ENCODE peak calls at places on chromosomes 7 and 10, in six cellular contexts. One of them, this sample, is unnamed.

GRCh38 chr10:17657116-17657500 is 13.2 kb downstream of the STAM start:
- DNase-seq in germinal center: no peak
- DNase-seq in frontal cortex: no peak
- DNase-seq in NCI-H2081: no peak
- DNase-seq in MCF 10A: no peak
- DNase-seq in HEK293T: no peak
- DNase-seq in this sample: no peak

GRCh38 chr10:43855667-43856210 is 207.1 kb upstream of the ZNF32 start:
- DNase-seq in germinal center: no peak
- DNase-seq in frontal cortex: no peak
- DNase-seq in NCI-H2081: no peak
- DNase-seq in MCF 10A: no peak
- DNase-seq in HEK293T: no peak
- DNase-seq in this sample: no peak

GRCh38 chr10:111077715-111078504 is 1.1 kb downstream of the ADRA2A start:
- DNase-seq in germinal center: no peak
- DNase-seq in frontal cortex: peak
- DNase-seq in NCI-H2081: peak
- DNase-seq in MCF 10A: no peak
- DNase-seq in HEK293T: peak
- DNase-seq in this sample: no peak

GRCh38 chr10:59991117-59991516 is 84.8 kb upstream of the CCDC6 start:
- DNase-seq in germinal center: no peak
- DNase-seq in frontal cortex: no peak
- DNase-seq in NCI-H2081: no peak
- DNase-seq in MCF 10A: no peak
- DNase-seq in HEK293T: no peak
- DNase-seq in this sample: no peak

GRCh38 chr10:28091913-28092312 is 93.0 kb upstream of the ODAD2 start:
- DNase-seq in germinal center: no peak
- DNase-seq in frontal cortex: no peak
- DNase-seq in NCI-H2081: no peak
- DNase-seq in MCF 10A: no peak
- DNase-seq in HEK293T: no peak
- DNase-seq in this sample: no peak

GRCh38 chr7:151342102-151342646 is 562 bp downstream of the NUB1 start:
- DNase-seq in germinal center: peak
- DNase-seq in frontal cortex: no peak
- DNase-seq in NCI-H2081: no peak
- DNase-seq in MCF 10A: no peak
- DNase-seq in HEK293T: no peak
- DNase-seq in this sample: no peak

GRCh38 chr7:108316708-108317107 is 139.5 kb downstream of the NRCAM start:
- DNase-seq in germinal center: no peak
- DNase-seq in frontal cortex: no peak
- DNase-seq in NCI-H2081: no peak
- DNase-seq in MCF 10A: no peak
- DNase-seq in HEK293T: no peak
- DNase-seq in this sample: no peak

GRCh38 chr7:17773289-17773626 is 167.0 kb downstream of the SNX13 start:
- DNase-seq in germinal center: no peak
- DNase-seq in frontal cortex: no peak
- DNase-seq in NCI-H2081: no peak
- DNase-seq in MCF 10A: peak
- DNase-seq in HEK293T: no peak
- DNase-seq in this sample: no peak

GRCh38 chr7:45081670-45081974 is 7.1 kb downstream of the NACAD start:
- DNase-seq in germinal center: no peak
- DNase-seq in frontal cortex: no peak
- DNase-seq in NCI-H2081: no peak
- DNase-seq in MCF 10A: no peak
- DNase-seq in HEK293T: no peak
- DNase-seq in this sample: no peak

GRCh38 chr7:99645590-99645989 is 28.8 kb downstream of the ZSCAN25 start:
- DNase-seq in germinal center: no peak
- DNase-seq in frontal cortex: no peak
- DNase-seq in NCI-H2081: no peak
- DNase-seq in MCF 10A: no peak
- DNase-seq in HEK293T: no peak
- DNase-seq in this sample: no peak

GRCh38 chr7:104156842-104157277 is 51.0 kb downstream of the ORC5 start:
- DNase-seq in germinal center: no peak
- DNase-seq in frontal cortex: no peak
- DNase-seq in NCI-H2081: peak
- DNase-seq in MCF 10A: peak
- DNase-seq in HEK293T: no peak
- DNase-seq in this sample: peak

GRCh38 chr10:133439517-133440461 is 14.0 kb upstream of the SCART1 start:
- DNase-seq in germinal center: no peak
- DNase-seq in frontal cortex: no peak
- DNase-seq in NCI-H2081: no peak
- DNase-seq in MCF 10A: no peak
- DNase-seq in HEK293T: no peak
- DNase-seq in this sample: no peak

GRCh38 chr7:31687024-31687423 is at the start of gene PPP1R17:
- DNase-seq in germinal center: no peak
- DNase-seq in frontal cortex: no peak
- DNase-seq in NCI-H2081: no peak
- DNase-seq in MCF 10A: no peak
- DNase-seq in HEK293T: no peak
- DNase-seq in this sample: no peak

GRCh38 chr7:137953692-137954470 is 48.0 kb downstream of the CREB3L2 start:
- DNase-seq in germinal center: no peak
- DNase-seq in frontal cortex: no peak
- DNase-seq in NCI-H2081: no peak
- DNase-seq in MCF 10A: peak
- DNase-seq in HEK293T: peak
- DNase-seq in this sample: no peak

GRCh38 chr7:3200504-3200903 is 100.5 kb upstream of the SDK1 start:
- DNase-seq in germinal center: peak
- DNase-seq in frontal cortex: no peak
- DNase-seq in NCI-H2081: no peak
- DNase-seq in MCF 10A: peak
- DNase-seq in HEK293T: peak
- DNase-seq in this sample: no peak

GRCh38 chr7:45238806-45239205 is 81.2 kb downstream of the RAMP3 start:
- DNase-seq in germinal center: no peak
- DNase-seq in frontal cortex: no peak
- DNase-seq in NCI-H2081: no peak
- DNase-seq in MCF 10A: no peak
- DNase-seq in HEK293T: no peak
- DNase-seq in this sample: no peak

GRCh38 chr7:2863461-2864066 is 19.5 kb upstream of the GNA12 start:
- DNase-seq in germinal center: no peak
- DNase-seq in frontal cortex: no peak
- DNase-seq in NCI-H2081: peak
- DNase-seq in MCF 10A: peak
- DNase-seq in HEK293T: no peak
- DNase-seq in this sample: no peak

GRCh38 chr10:44978570-44979280 is at the start of gene DEPP1:
- DNase-seq in germinal center: no peak
- DNase-seq in frontal cortex: no peak
- DNase-seq in NCI-H2081: peak
- DNase-seq in MCF 10A: peak
- DNase-seq in HEK293T: peak
- DNase-seq in this sample: no peak

GRCh38 chr7:140069298-140069949 is 6.7 kb upstream of the PARP12 start:
- DNase-seq in germinal center: no peak
- DNase-seq in frontal cortex: no peak
- DNase-seq in NCI-H2081: no peak
- DNase-seq in MCF 10A: no peak
- DNase-seq in HEK293T: no peak
- DNase-seq in this sample: no peak

GRCh38 chr7:50497968-50498367 is 47.8 kb upstream of the FIGNL1 start:
- DNase-seq in germinal center: no peak
- DNase-seq in frontal cortex: no peak
- DNase-seq in NCI-H2081: no peak
- DNase-seq in MCF 10A: peak
- DNase-seq in HEK293T: no peak
- DNase-seq in this sample: no peak

GRCh38 chr10:21496285-21497176 is 29.0 kb downstream of the SKIDA1 start:
- DNase-seq in germinal center: peak
- DNase-seq in frontal cortex: peak
- DNase-seq in NCI-H2081: peak
- DNase-seq in MCF 10A: peak
- DNase-seq in HEK293T: peak
- DNase-seq in this sample: peak

GRCh38 chr7:8871716-8872115 is 438.3 kb downstream of the NXPH1 start:
- DNase-seq in germinal center: no peak
- DNase-seq in frontal cortex: no peak
- DNase-seq in NCI-H2081: no peak
- DNase-seq in MCF 10A: no peak
- DNase-seq in HEK293T: no peak
- DNase-seq in this sample: no peak

GRCh38 chr7:1922870-1923236 is 252.8 kb downstream of the ELFN1 start:
- DNase-seq in germinal center: no peak
- DNase-seq in frontal cortex: no peak
- DNase-seq in NCI-H2081: no peak
- DNase-seq in MCF 10A: no peak
- DNase-seq in HEK293T: no peak
- DNase-seq in this sample: no peak

GRCh38 chr7:73706122-73707044 is 13.1 kb downstream of the STX1A start:
- DNase-seq in germinal center: no peak
- DNase-seq in frontal cortex: no peak
- DNase-seq in NCI-H2081: no peak
- DNase-seq in MCF 10A: peak
- DNase-seq in HEK293T: no peak
- DNase-seq in this sample: no peak

GRCh38 chr10:1101946-1102345 is 45.8 kb downstream of the WDR37 start:
- DNase-seq in germinal center: no peak
- DNase-seq in frontal cortex: no peak
- DNase-seq in NCI-H2081: no peak
- DNase-seq in MCF 10A: no peak
- DNase-seq in HEK293T: no peak
- DNase-seq in this sample: no peak

GRCh38 chr10:48577158-48577557 is 27.7 kb downstream of the ARHGAP22 start:
- DNase-seq in germinal center: peak
- DNase-seq in frontal cortex: no peak
- DNase-seq in NCI-H2081: no peak
- DNase-seq in MCF 10A: no peak
- DNase-seq in HEK293T: no peak
- DNase-seq in this sample: no peak

GRCh38 chr7:139479620-139480019 is 3.9 kb downstream of the KLRG2 start:
- DNase-seq in germinal center: no peak
- DNase-seq in frontal cortex: no peak
- DNase-seq in NCI-H2081: no peak
- DNase-seq in MCF 10A: peak
- DNase-seq in HEK293T: no peak
- DNase-seq in this sample: no peak

GRCh38 chr7:155411718-155412415 is 46.1 kb upstream of the EN2 start:
- DNase-seq in germinal center: no peak
- DNase-seq in frontal cortex: no peak
- DNase-seq in NCI-H2081: no peak
- DNase-seq in MCF 10A: no peak
- DNase-seq in HEK293T: no peak
- DNase-seq in this sample: no peak

GRCh38 chr7:85940798-85941197 is 702.9 kb upstream of the GRM3 start:
- DNase-seq in germinal center: no peak
- DNase-seq in frontal cortex: no peak
- DNase-seq in NCI-H2081: no peak
- DNase-seq in MCF 10A: no peak
- DNase-seq in HEK293T: no peak
- DNase-seq in this sample: no peak

GRCh38 chr7:113175525-113176097 is 57.3 kb upstream of the SMIM30 start:
- DNase-seq in germinal center: no peak
- DNase-seq in frontal cortex: no peak
- DNase-seq in NCI-H2081: no peak
- DNase-seq in MCF 10A: no peak
- DNase-seq in HEK293T: no peak
- DNase-seq in this sample: no peak

GRCh38 chr7:40541336-40541735 is 406.5 kb downstream of the SUGCT start:
- DNase-seq in germinal center: no peak
- DNase-seq in frontal cortex: no peak
- DNase-seq in NCI-H2081: no peak
- DNase-seq in MCF 10A: peak
- DNase-seq in HEK293T: no peak
- DNase-seq in this sample: no peak

GRCh38 chr7:134599371-134599770 is 47.3 kb upstream of the BPGM start:
- DNase-seq in germinal center: no peak
- DNase-seq in frontal cortex: no peak
- DNase-seq in NCI-H2081: no peak
- DNase-seq in MCF 10A: no peak
- DNase-seq in HEK293T: no peak
- DNase-seq in this sample: no peak

GRCh38 chr10:29150010-29150409 is 138.9 kb upstream of the LYZL1 start:
- DNase-seq in germinal center: no peak
- DNase-seq in frontal cortex: no peak
- DNase-seq in NCI-H2081: no peak
- DNase-seq in MCF 10A: peak
- DNase-seq in HEK293T: no peak
- DNase-seq in this sample: no peak

GRCh38 chr10:129466703-129467345 is at the start of gene MGMT:
- DNase-seq in germinal center: peak
- DNase-seq in frontal cortex: peak
- DNase-seq in NCI-H2081: no peak
- DNase-seq in MCF 10A: peak
- DNase-seq in HEK293T: no peak
- DNase-seq in this sample: peak

GRCh38 chr10:66925896-66926719 is at the start of gene LRRTM3:
- DNase-seq in germinal center: peak
- DNase-seq in frontal cortex: peak
- DNase-seq in NCI-H2081: peak
- DNase-seq in MCF 10A: peak
- DNase-seq in HEK293T: peak
- DNase-seq in this sample: no peak

GRCh38 chr10:3077940-3078630 is 10.7 kb downstream of the PFKP start:
- DNase-seq in germinal center: no peak
- DNase-seq in frontal cortex: no peak
- DNase-seq in NCI-H2081: peak
- DNase-seq in MCF 10A: no peak
- DNase-seq in HEK293T: peak
- DNase-seq in this sample: no peak

GRCh38 chr7:2231992-2232765 is 566 bp downstream of the MAD1L1 start:
- DNase-seq in germinal center: peak
- DNase-seq in frontal cortex: no peak
- DNase-seq in NCI-H2081: no peak
- DNase-seq in MCF 10A: no peak
- DNase-seq in HEK293T: peak
- DNase-seq in this sample: no peak